ENCODE peak calls at places on chromosomes 4 and X, in ten cellular contexts. P is nucleus accumbens; O is MG63; L is naive thymus-derived CD8-positive, alpha-beta T cell; Z is activated CD4-positive, CD25-positive, alpha-beta regulatory T cell treated with anti-CD3 and anti-CD28 coated beads, Interleukin-2, amount 50 U/mL, for 16 hours; V is EH; W is NCI-H1105; X is stimulated activated CD4-positive, alpha-beta T cell treated with anti-CD3 and anti-CD28 coated beads, TNF-alpha, amount 100 ng/mL, for 1 hour; R is brain microvascular endothelial cell; K is activated CD8-positive, alpha-beta T cell treated with anti-CD3 and anti-CD28 coated beads for 36 hours. E is an unnamed sample.
A peak's percentile ranks its signal among the peaks of the same experiment; 100 is the strongest.

GRCh38 chr4:1055721-1056590 is 44.5 kb downstream of the FGFRL1 start:
- DNase-seq in O (no peak), L (peak; percentile 92), V (peak; percentile 42), R (no peak), Z (peak; percentile 61), W (no peak), X (peak; percentile 63), P (no peak), K (peak; percentile 91), E (peak; percentile 74)

GRCh38 chrX:84729809-84730208 is 227.6 kb upstream of the HDX start:
- DNase-seq in L (no peak), Z (no peak), R (no peak), X (no peak), O (peak; percentile 0), P (no peak), V (peak; percentile 41), W (peak; percentile 13), K (peak; percentile 9), E (no peak)

GRCh38 chrX:86171366-86171765 is 23.1 kb downstream of the DACH2 start:
- DNase-seq in V (peak; percentile 23), W (no peak), P (no peak), R (peak; percentile 35), X (no peak), O (no peak), Z (no peak), L (no peak), K (no peak), E (no peak)

GRCh38 chrX:9311411-9312160 is 153.3 kb upstream of the TBL1X start:
- DNase-seq in O (no peak), X (no peak), P (no peak), K (no peak), L (no peak), R (no peak), W (no peak), Z (no peak), V (no peak), E (no peak)

GRCh38 chr4:73990988-73991883 is 3.2 kb upstream of the PPBP start:
- DNase-seq in K (no peak), R (no peak), W (no peak), V (no peak), Z (no peak), X (no peak), P (no peak), O (no peak), L (no peak), E (no peak)

GRCh38 chrX:4844376-4844775 is 1130.9 kb upstream of the PRKX start:
- DNase-seq in X (no peak), L (no peak), K (no peak), W (no peak), R (no peak), Z (no peak), V (no peak), O (no peak), P (no peak), E (no peak)

GRCh38 chr4:102566426-102566825 is 65.3 kb downstream of the NFKB1 start:
- DNase-seq in L (no peak), K (no peak), W (no peak), O (no peak), R (no peak), Z (no peak), P (no peak), V (no peak), X (no peak), E (no peak)

GRCh38 chr4:158895797-158896442 is 127.1 kb downstream of the FNIP2 start:
- DNase-seq in O (no peak), L (no peak), V (no peak), P (no peak), Z (no peak), W (no peak), X (no peak), R (peak; percentile 20), K (no peak), E (no peak)

GRCh38 chr4:37685726-37686372 is 327 bp downstream of the RELL1 start:
- DNase-seq in V (peak; percentile 56), R (peak; percentile 26), P (no peak), Z (no peak), X (no peak), K (peak; percentile 64), W (no peak), O (peak; percentile 48), L (peak; percentile 61), E (peak; percentile 47)

GRCh38 chrX:2478546-2479419 is 22.0 kb downstream of the DHRSX start:
- DNase-seq in P (no peak), R (no peak), L (no peak), W (no peak), K (no peak), V (no peak), O (no peak), Z (no peak), X (no peak), E (no peak)

GRCh38 chr4:84063618-84064017 is 435.5 kb downstream of the NKX6-1 start:
- DNase-seq in W (no peak), P (no peak), K (no peak), R (no peak), L (no peak), O (no peak), X (no peak), Z (no peak), V (no peak), E (no peak)

GRCh38 chr4:145619639-145619996 is 433 bp downstream of the MMAA start:
- DNase-seq in Z (peak; percentile 12), X (no peak), V (peak; percentile 61), K (peak; percentile 80), L (peak; percentile 36), O (peak; percentile 19), W (no peak), P (no peak), R (peak; percentile 32), E (peak; percentile 24)

GRCh38 chr4:4673070-4673469 is 131.2 kb upstream of the STX18 start:
- DNase-seq in L (no peak), V (peak; percentile 52), K (peak; percentile 5), R (no peak), X (no peak), W (no peak), Z (no peak), P (no peak), O (peak; percentile 85), E (no peak)

GRCh38 chrX:9948406-9948805 is 18.8 kb upstream of the CLDN34 start:
- DNase-seq in O (peak; percentile 71), P (no peak), W (no peak), L (no peak), V (peak; percentile 32), K (no peak), X (no peak), R (no peak), Z (no peak), E (no peak)

E was measured in T follicular helper cell.